ENCODE peak calls at places on chromosome 9, in five cellular contexts. One of them, this sample, is unnamed.

GRCh38 chr9:26261503-26262330 is 583.5 kb upstream of the TUSC1 start:
- DNase-seq in fibroblast of mammary gland: peak; percentile 75
- DNase-seq in pancreas: no peak
- DNase-seq in endodermal cell: peak; percentile 49
- DNase-seq in body of pancreas: no peak
- DNase-seq in this sample: no peak

GRCh38 chr9:36896296-36896695 is 137.8 kb downstream of the PAX5 start:
- DNase-seq in fibroblast of mammary gland: no peak
- DNase-seq in pancreas: no peak
- DNase-seq in endodermal cell: no peak
- DNase-seq in body of pancreas: no peak
- DNase-seq in this sample: peak; percentile 11

GRCh38 chr9:90300901-90301688 is 341.5 kb downstream of the DIRAS2 start:
- DNase-seq in fibroblast of mammary gland: peak; percentile 92
- DNase-seq in pancreas: no peak
- DNase-seq in endodermal cell: no peak
- DNase-seq in body of pancreas: no peak
- DNase-seq in this sample: no peak

GRCh38 chr9:88044200-88044599 is 69.9 kb upstream of the CDK20 start:
- DNase-seq in fibroblast of mammary gland: no peak
- DNase-seq in pancreas: no peak
- DNase-seq in endodermal cell: no peak
- DNase-seq in body of pancreas: no peak
- DNase-seq in this sample: no peak

GRCh38 chr9:83505282-83505681 is 32.9 kb downstream of the FRMD3 start:
- DNase-seq in fibroblast of mammary gland: no peak
- DNase-seq in pancreas: no peak
- DNase-seq in endodermal cell: no peak
- DNase-seq in body of pancreas: no peak
- DNase-seq in this sample: no peak

GRCh38 chr9:115883467-115884329 is 269.9 kb upstream of the PAPPA start:
- DNase-seq in fibroblast of mammary gland: peak; percentile 66
- DNase-seq in pancreas: no peak
- DNase-seq in endodermal cell: peak; percentile 78
- DNase-seq in body of pancreas: peak; percentile 37
- DNase-seq in this sample: peak; percentile 4

GRCh38 chr9:106816524-106816923 is 46.4 kb upstream of the ZNF462 start:
- DNase-seq in fibroblast of mammary gland: no peak
- DNase-seq in pancreas: no peak
- DNase-seq in endodermal cell: no peak
- DNase-seq in body of pancreas: no peak
- DNase-seq in this sample: no peak

GRCh38 chr9:89759563-89759962 is 154.8 kb downstream of the GADD45G start:
- DNase-seq in fibroblast of mammary gland: no peak
- DNase-seq in pancreas: no peak
- DNase-seq in endodermal cell: no peak
- DNase-seq in body of pancreas: no peak
- DNase-seq in this sample: no peak

GRCh38 chr9:134660407-134660806 is 18.8 kb downstream of the COL5A1 start:
- DNase-seq in fibroblast of mammary gland: peak; percentile 45
- DNase-seq in pancreas: peak; percentile 6
- DNase-seq in endodermal cell: peak; percentile 77
- DNase-seq in body of pancreas: no peak
- DNase-seq in this sample: peak; percentile 36

GRCh38 chr9:111668026-111668573 is 6.7 kb downstream of the GNG10 start:
- DNase-seq in fibroblast of mammary gland: peak; percentile 51
- DNase-seq in pancreas: no peak
- DNase-seq in endodermal cell: no peak
- DNase-seq in body of pancreas: no peak
- DNase-seq in this sample: no peak

GRCh38 chr9:98607787-98608186 is 100.9 kb downstream of the GABBR2 start:
- DNase-seq in fibroblast of mammary gland: peak; percentile 80
- DNase-seq in pancreas: no peak
- DNase-seq in endodermal cell: no peak
- DNase-seq in body of pancreas: no peak
- DNase-seq in this sample: no peak

GRCh38 chr9:82894961-82895902 is 167.7 kb downstream of the RASEF start:
- DNase-seq in fibroblast of mammary gland: no peak
- DNase-seq in pancreas: no peak
- DNase-seq in endodermal cell: no peak
- DNase-seq in body of pancreas: no peak
- DNase-seq in this sample: no peak

DNA sequence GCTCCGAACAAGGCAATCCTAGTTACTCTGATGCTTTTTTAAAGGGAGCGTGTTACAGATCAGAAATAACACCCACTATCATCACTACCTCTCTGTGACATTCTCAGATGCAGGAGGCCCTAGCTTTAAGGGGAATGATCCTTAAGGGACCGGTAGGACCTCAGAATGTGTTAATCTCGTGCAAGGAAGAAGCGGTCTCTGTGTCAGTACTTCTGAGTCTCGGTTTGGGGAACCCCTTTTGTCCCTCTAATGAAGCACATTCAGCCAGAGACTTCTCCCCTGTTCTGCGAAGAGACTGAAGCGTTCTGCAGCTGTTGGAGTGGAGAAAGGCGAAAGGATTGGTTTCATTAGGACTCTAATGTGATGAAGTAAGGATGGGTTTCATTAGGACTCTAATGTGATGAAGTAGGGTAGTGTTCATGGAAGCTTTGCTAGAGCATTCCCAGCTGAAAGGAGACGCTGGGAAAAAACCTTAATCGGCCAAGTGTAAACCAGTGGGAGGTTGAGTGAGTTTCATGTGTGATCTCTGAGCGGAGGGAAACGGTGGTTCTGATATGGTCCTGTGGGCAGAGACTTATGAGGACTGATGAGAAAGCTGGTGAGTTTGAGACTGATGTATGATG is 1.6 kb downstream of the PIP5K1B start:
- DNase-seq in fibroblast of mammary gland: no peak
- DNase-seq in pancreas: no peak
- DNase-seq in endodermal cell: no peak
- DNase-seq in body of pancreas: no peak
- DNase-seq in this sample: peak; percentile 10
- H3K4me3 ChIP-seq in fibroblast of mammary gland: no peak overlapping the region
- H3K4me3 ChIP-seq in pancreas: peak overlapping the region; percentile 66
- H3K4me3 ChIP-seq in endodermal cell: peak overlapping the region; percentile 97
- H3K4me3 ChIP-seq in body of pancreas: peak overlapping the region; percentile 80
- H3K4me3 ChIP-seq in this sample: no peak overlapping the region

GRCh38 chr9:13665418-13666066 is 386.1 kb upstream of the MPDZ start:
- DNase-seq in fibroblast of mammary gland: peak; percentile 48
- DNase-seq in pancreas: no peak
- DNase-seq in endodermal cell: no peak
- DNase-seq in body of pancreas: no peak
- DNase-seq in this sample: no peak

DNA sequence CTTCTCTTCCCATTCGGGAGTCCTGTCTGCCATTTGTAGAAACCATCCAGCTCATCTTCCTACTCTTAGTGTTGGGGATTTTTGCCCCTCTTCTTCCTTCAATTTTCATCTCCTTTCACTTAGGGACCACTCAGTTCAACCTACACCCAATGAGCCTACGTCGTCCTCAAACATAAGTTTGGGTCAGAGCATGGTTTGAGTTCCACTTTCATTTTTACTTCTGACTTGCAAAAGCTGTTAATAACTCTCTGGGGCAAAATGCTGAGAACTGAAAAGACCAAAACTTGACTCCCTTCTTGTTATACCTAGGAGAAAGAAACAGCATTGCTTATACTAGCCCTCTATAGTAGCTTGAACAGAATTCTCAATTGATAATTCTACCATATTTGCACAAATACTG is 381.5 kb upstream of the MPDZ start:
- DNase-seq in fibroblast of mammary gland: no peak
- DNase-seq in pancreas: no peak
- DNase-seq in endodermal cell: no peak
- DNase-seq in body of pancreas: no peak
- DNase-seq in this sample: no peak
- H3K4me3 ChIP-seq in fibroblast of mammary gland: no peak overlapping the region
- H3K4me3 ChIP-seq in pancreas: no peak overlapping the region
- H3K4me3 ChIP-seq in endodermal cell: no peak overlapping the region
- H3K4me3 ChIP-seq in body of pancreas: no peak overlapping the region
- H3K4me3 ChIP-seq in this sample: no peak overlapping the region

DNA sequence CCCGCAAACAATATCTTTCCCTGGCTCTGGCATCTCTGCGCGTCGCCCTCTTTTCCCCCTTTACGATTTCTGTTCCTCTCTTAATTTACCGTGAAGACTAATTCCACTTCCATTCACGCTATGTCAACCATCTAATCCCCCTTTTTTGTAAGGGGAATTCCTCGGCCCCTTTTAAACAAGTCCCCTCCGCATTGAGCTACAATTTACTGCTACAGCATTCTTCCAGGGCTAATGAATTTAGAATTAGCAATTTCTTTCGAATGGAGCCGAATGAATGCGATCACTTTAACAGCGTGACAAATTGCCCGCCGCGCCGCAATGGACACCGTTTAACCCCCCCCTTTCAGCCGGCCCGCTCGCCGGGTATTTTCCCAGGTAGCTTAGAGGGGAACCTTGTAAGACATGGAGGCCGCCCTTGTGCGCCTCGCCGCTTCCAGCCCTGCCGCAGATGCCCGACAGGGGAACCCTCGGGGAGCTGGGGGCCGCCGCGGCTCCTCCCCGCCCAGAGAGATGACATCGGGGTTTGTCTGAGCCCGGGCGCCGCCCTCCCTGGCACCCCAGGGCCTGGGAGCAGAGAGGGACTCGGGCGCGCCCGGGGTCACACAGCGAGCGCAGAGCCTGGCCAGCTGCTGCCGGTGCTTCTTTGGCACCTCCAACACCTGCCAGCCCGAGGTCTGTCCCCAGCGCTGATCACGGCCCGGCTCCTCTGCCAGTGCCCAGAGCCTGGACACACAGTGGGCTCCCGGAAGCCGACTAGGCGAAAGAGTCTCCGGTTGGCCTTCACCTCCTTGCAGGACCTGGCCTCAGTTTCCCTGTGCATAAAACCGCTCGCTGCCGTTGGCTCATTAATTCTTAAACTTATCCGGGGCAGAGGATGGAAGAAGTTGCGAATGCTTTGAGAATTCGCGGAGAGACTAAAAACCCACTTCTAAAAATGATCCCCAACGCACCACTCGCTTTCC is 1.3 kb downstream of the PRDM12 start:
- DNase-seq in fibroblast of mammary gland: no peak
- DNase-seq in pancreas: no peak
- DNase-seq in endodermal cell: peak; percentile 79
- DNase-seq in body of pancreas: no peak
- DNase-seq in this sample: peak; percentile 89
- H3K4me3 ChIP-seq in fibroblast of mammary gland: no peak overlapping the region
- H3K4me3 ChIP-seq in pancreas: no peak overlapping the region
- H3K4me3 ChIP-seq in endodermal cell: no peak overlapping the region
- H3K4me3 ChIP-seq in body of pancreas: no peak overlapping the region
- H3K4me3 ChIP-seq in this sample: peak overlapping the region; percentile 19

GRCh38 chr9:94140418-94140780 is 56.1 kb downstream of the PTPDC1 start:
- DNase-seq in fibroblast of mammary gland: no peak
- DNase-seq in pancreas: no peak
- DNase-seq in endodermal cell: no peak
- DNase-seq in body of pancreas: no peak
- DNase-seq in this sample: no peak

GRCh38 chr9:94142353-94142752 is 58.1 kb downstream of the PTPDC1 start:
- DNase-seq in fibroblast of mammary gland: no peak
- DNase-seq in pancreas: no peak
- DNase-seq in endodermal cell: no peak
- DNase-seq in body of pancreas: no peak
- DNase-seq in this sample: no peak

GRCh38 chr9:94140791-94141790 is 56.8 kb downstream of the PTPDC1 start:
- DNase-seq in fibroblast of mammary gland: peak; percentile 72
- DNase-seq in pancreas: no peak
- DNase-seq in endodermal cell: no peak
- DNase-seq in body of pancreas: no peak
- DNase-seq in this sample: no peak

GRCh38 chr9:94144394-94144793 is 60.1 kb downstream of the PTPDC1 start:
- DNase-seq in fibroblast of mammary gland: no peak
- DNase-seq in pancreas: no peak
- DNase-seq in endodermal cell: no peak
- DNase-seq in body of pancreas: no peak
- DNase-seq in this sample: no peak

DNA sequence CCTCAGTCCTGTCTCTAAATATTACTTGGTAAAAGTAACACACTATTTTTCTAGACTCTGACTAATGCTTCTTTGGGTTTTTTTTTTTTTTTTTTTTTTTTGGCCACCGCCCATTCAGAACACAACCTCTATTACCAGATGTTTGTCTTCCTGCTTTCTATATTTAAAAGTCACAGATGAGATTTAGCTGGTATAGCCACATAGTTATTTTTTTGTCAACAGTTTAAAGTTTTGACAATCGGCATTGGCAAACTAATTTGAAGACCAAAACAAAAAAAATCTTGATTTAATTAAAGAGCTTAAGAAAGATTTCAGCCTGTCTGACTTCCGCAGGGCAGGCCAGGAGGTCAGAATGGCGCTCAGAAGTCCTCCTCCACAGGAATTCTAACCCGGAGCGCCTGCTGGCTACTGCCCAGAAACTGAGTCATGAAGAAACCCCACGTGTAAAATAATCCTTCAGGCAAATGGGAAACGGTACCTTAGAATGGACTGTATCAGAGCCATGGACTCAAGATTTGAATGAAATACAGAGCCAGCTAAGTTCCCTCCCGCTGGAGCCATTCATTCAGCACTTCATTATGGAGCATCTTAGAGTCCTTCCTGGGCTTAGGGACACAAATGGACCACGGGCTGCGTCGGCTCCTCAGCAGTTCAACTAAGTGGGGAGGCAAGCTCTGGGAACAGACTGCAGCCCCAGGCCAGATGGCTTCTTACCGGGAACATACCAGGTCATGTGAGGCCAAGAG is 55.6 kb downstream of the PTPDC1 start:
- DNase-seq in fibroblast of mammary gland: peak; percentile 98
- DNase-seq in pancreas: no peak
- DNase-seq in endodermal cell: no peak
- DNase-seq in body of pancreas: peak; percentile 44
- DNase-seq in this sample: no peak
- H3K4me3 ChIP-seq in fibroblast of mammary gland: peak overlapping the region; percentile 2
- H3K4me3 ChIP-seq in pancreas: no peak overlapping the region
- H3K4me3 ChIP-seq in endodermal cell: no peak overlapping the region
- H3K4me3 ChIP-seq in body of pancreas: no peak overlapping the region
- H3K4me3 ChIP-seq in this sample: no peak overlapping the region